ENCODE peak calls at places on chromosomes 1 and 21, in five cellular contexts. S, R, J, F and T are unnamed samples.

GRCh38 chr1:38336961-38337360 is 290.4 kb upstream of the POU3F1 start:
- DNase-seq in S (no peak), J (no peak), F (no peak), R (no peak), T (no peak)

GRCh38 chr1:4711191-4711915 is 56.9 kb downstream of the AJAP1 start:
- DNase-seq in J (no peak), F (no peak), S (no peak), R (no peak), T (no peak)

GRCh38 chr1:203791498-203791897 is 3.9 kb upstream of the ZBED6 start:
- DNase-seq in S (no peak), R (no peak), F (no peak), J (no peak), T (no peak)

GRCh38 chr1:218368686-218369085 is 23.6 kb downstream of the TGFB2 start:
- DNase-seq in R (no peak), F (no peak), J (no peak), S (no peak), T (no peak)

GRCh38 chr21:32456497-32456918 is 44.0 kb downstream of the EVA1C start:
- DNase-seq in F (no peak), R (no peak), S (peak), J (no peak), T (peak)

GRCh38 chr1:6488602-6489382 is 2.7 kb downstream of the PLEKHG5 start:
- DNase-seq in F (no peak), J (no peak), R (no peak), S (peak), T (no peak)

GRCh38 chr1:33762099-33762830 is 101.6 kb upstream of the HMGB4 start:
- DNase-seq in J (no peak), R (peak), S (no peak), F (no peak), T (no peak)

GRCh38 chr21:42669069-42669468 is 15.6 kb downstream of the PDE9A start:
- DNase-seq in R (no peak), J (no peak), S (peak), F (no peak), T (peak)

GRCh38 chr1:28295936-28296335 is 32.9 kb upstream of the MED18 start:
- DNase-seq in J (no peak), R (no peak), S (no peak), F (no peak), T (no peak)

GRCh38 chr1:105894006-105894405 is 1162.5 kb upstream of the PRMT6 start:
- DNase-seq in F (no peak), R (no peak), J (no peak), S (peak), T (no peak)

GRCh38 chr1:202568466-202569196 is 141.6 kb downstream of the SYT2 start:
- DNase-seq in J (no peak), S (no peak), F (no peak), R (no peak), T (no peak)

GRCh38 chr1:244778356-244778755 is 57.1 kb upstream of the COX20 start:
- DNase-seq in R (no peak), F (no peak), J (no peak), S (peak), T (no peak)

GRCh38 chr1:178352790-178353416 is 143.9 kb downstream of the CLEC20A start:
- DNase-seq in R (no peak), S (no peak), J (no peak), F (no peak), T (no peak)

GRCh38 chr1:159008744-159009188 is 941 bp upstream of the IFI16 start:
- DNase-seq in F (no peak), R (no peak), J (no peak), S (no peak), T (no peak)

GRCh38 chr1:207619833-207620572 is 24.9 kb upstream of the CR1L start:
- DNase-seq in R (no peak), F (no peak), S (peak), J (no peak), T (no peak)
- TF ChIP-seq CTCF in R (peak), F (peak), S (peak), J (peak), T (peak)

DNA sequence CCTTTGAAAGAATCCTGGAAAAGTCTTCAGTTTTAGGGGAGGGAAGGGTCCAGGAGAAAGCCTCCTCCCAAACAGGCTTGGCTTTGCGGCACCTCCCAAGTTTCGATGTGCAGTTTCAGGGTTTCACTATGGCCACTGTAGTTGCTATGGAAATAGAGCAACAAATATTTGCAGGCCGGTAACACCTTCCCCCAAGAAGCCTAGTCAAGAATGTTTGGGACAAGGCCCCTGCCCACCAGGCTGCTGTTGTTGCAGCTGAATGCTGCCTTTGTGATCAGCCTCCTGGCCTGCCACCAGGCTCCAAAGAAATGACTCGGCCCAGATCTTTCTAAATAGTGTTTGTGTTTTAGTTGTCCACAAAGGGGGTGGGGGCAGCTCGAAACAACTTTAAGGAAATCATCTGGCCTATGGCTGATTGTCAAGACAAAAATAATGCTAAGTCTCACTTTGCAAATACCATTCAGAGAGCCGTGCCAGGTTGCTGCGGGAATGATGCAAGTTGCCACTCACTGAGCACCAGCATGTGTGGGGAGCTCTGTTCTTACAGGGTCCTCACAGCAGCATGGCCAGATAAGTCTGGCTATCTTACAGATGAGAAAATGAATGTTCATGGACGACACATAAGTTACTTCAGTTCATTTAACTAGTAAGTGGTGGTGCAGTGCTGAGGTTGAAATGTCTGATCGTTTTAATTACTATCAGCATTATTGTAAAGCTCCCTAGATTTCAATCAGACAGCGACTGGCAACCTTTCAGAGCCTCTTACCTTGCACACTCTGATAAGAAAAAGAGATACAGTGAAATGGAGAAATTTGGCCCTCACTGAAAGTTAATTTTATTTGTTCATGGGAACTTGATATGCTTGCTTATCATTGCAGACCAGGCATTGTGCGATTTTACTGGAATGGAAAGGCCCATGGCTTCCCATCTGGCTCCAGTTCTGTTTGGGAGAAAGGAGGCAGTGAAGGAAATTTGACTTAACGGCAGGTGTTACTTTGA is 91.2 kb upstream of the JUN start:
- DNase-seq in J (no peak), R (no peak), F (peak), S (peak), T (peak)
- H3K27ac ChIP-seq in J (peak), R (peak), F (peak), S (no peak), T (no peak)

GRCh38 chr1:43985984-43986595 is 5.3 kb upstream of the CCDC24 start:
- DNase-seq in F (no peak), S (no peak), R (no peak), J (no peak), T (no peak)

GRCh38 chr1:43987159-43988022 is 4.0 kb upstream of the CCDC24 start:
- DNase-seq in S (no peak), J (no peak), F (no peak), R (no peak), T (no peak)

GRCh38 chr1:43984855-43985254 is 5.8 kb downstream of the B4GALT2 start:
- DNase-seq in S (no peak), R (no peak), F (no peak), J (no peak), T (no peak)

GRCh38 chr1:43983253-43983904 is 4.4 kb downstream of the B4GALT2 start:
- DNase-seq in R (no peak), J (no peak), S (no peak), F (no peak), T (peak)

GRCh38 chr1:43986712-43987111 is 4.7 kb upstream of the CCDC24 start:
- DNase-seq in S (no peak), J (no peak), R (no peak), F (no peak), T (no peak)
- TF ChIP-seq CTCF in S (no peak), J (no peak), R (no peak), F (no peak), T (no peak)

GRCh38 chr1:53285546-53285945 is 42.3 kb downstream of the LRP8 start:
- DNase-seq in J (no peak), F (no peak), S (no peak), R (no peak), T (no peak)

GRCh38 chr1:53289050-53289429 is 38.8 kb downstream of the LRP8 start:
- DNase-seq in J (no peak), F (no peak), S (no peak), R (no peak), T (no peak)

GRCh38 chr1:53285969-53286760 is 41.7 kb downstream of the LRP8 start:
- DNase-seq in R (no peak), J (no peak), S (no peak), F (no peak), T (no peak)

GRCh38 chr1:53286950-53287349 is 40.9 kb downstream of the LRP8 start:
- DNase-seq in S (no peak), J (no peak), R (no peak), F (no peak), T (no peak)

GRCh38 chr1:53288247-53289049 is 39.4 kb downstream of the LRP8 start:
- DNase-seq in S (no peak), R (no peak), F (no peak), J (no peak), T (no peak)
- H3K27ac ChIP-seq in S (no peak), R (no peak), F (no peak), J (no peak), T (no peak)

GRCh38 chr1:2049517-2050481 is at the start of gene PRKCZ:
- DNase-seq in R (peak), J (no peak), F (peak), S (peak), T (peak)
- TF ChIP-seq CTCF in R (no peak), J (no peak), F (no peak), S (peak), T (no peak)

GRCh38 chr1:216983823-216984222 is 260.6 kb upstream of the ESRRG start:
- DNase-seq in R (peak), J (no peak), S (no peak), F (no peak), T (no peak)
- H3K27ac ChIP-seq in R (no peak), J (no peak), S (no peak), F (no peak), T (no peak)

GRCh38 chr1:1019122-1019999 is 559 bp upstream of the AGRN start:
- DNase-seq in S (peak), R (peak), J (peak), F (peak), T (peak)
- TF ChIP-seq CTCF in S (peak), R (peak), J (peak), F (peak), T (peak)

GRCh38 chr1:157154940-157155514 is 16.8 kb upstream of the ETV3 start:
- DNase-seq in J (peak), S (peak), F (peak), R (peak), T (peak)
- H3K27ac ChIP-seq in J (no peak), S (no peak), F (no peak), R (peak), T (no peak)